ENCODE peak calls at places on chromosomes 2 and 18, in four cellular contexts. V is PC-3, Z is fibroblast of mammary gland, M is ovary. W is an unnamed sample.
A peak's percentile ranks its signal among the peaks of the same experiment; 100 is the strongest.

GRCh38 chr2:232854082-232854481 is 16.0 kb upstream of the SNORC start:
- DNase-seq in Z (peak; percentile 90), M (no peak), V (peak; percentile 19), W (peak; percentile 97)

GRCh38 chr2:224151680-224152310 is 112.7 kb upstream of the SERPINE2 start:
- DNase-seq in Z (no peak), V (peak; percentile 15), M (no peak), W (no peak)

GRCh38 chr2:111176388-111176787 is 55.7 kb downstream of the BCL2L11 start:
- DNase-seq in M (no peak), Z (no peak), V (no peak), W (peak; percentile 75)

GRCh38 chr2:38907743-38908562 is 18.3 kb downstream of the ARHGEF33 start:
- DNase-seq in Z (peak; percentile 11), V (peak; percentile 30), M (no peak), W (no peak)

GRCh38 chr18:42229211-42230210 is 274.5 kb downstream of the PIK3C3 start:
- DNase-seq in M (no peak), Z (no peak), V (no peak), W (no peak)

GRCh38 chr2:105796791-105797190 is 52.1 kb downstream of the NCK2 start:
- DNase-seq in V (no peak), Z (peak; percentile 42), M (no peak), W (no peak)

GRCh38 chr2:60764736-60765534 is 8.9 kb downstream of the PAPOLG start:
- DNase-seq in M (no peak), V (peak; percentile 10), Z (peak; percentile 51), W (peak; percentile 37)

GRCh38 chr2:457792-458430 is 170.0 kb upstream of the ALKAL2 start:
- DNase-seq in M (no peak), V (peak; percentile 61), Z (no peak), W (no peak)

GRCh38 chr2:241558532-241559488 is at the start of gene BOK:
- DNase-seq in V (peak; percentile 72), M (peak; percentile 58), Z (peak; percentile 72), W (peak; percentile 81)

GRCh38 chr18:3213231-3214059 is 6.3 kb downstream of the MYOM1 start:
- DNase-seq in Z (no peak), M (no peak), V (no peak), W (no peak)

GRCh38 chr2:213147550-213147949 is 3.9 kb downstream of the IKZF2 start:
- DNase-seq in V (no peak), Z (no peak), M (no peak), W (no peak)

GRCh38 chr2:187541086-187542085 is 12.8 kb downstream of the TFPI start:
- DNase-seq in Z (peak; percentile 99), V (peak; percentile 94), M (no peak), W (peak; percentile 94)

GRCh38 chr2:40095003-40095402 is 315.9 kb upstream of the THUMPD2 start:
- DNase-seq in V (peak; percentile 90), Z (peak; percentile 86), M (no peak), W (peak; percentile 86)

GRCh38 chr18:11909081-11909410 is 929 bp upstream of the MPPE1 start:
- DNase-seq in Z (peak; percentile 25), V (no peak), M (no peak), W (peak; percentile 22)

GRCh38 chr18:29271496-29271895 is 1094.6 kb upstream of the CDH2 start:
- DNase-seq in Z (peak; percentile 54), V (peak; percentile 29), M (no peak), W (peak; percentile 7)

GRCh38 chr2:9330639-9331270 is 92.6 kb downstream of the ITGB1BP1 start:
- DNase-seq in Z (no peak), V (no peak), M (no peak), W (no peak)

GRCh38 chr2:98929920-98930319 is 6.1 kb downstream of the CRACDL start:
- DNase-seq in M (no peak), V (no peak), Z (no peak), W (no peak)

GRCh38 chr2:30310955-30311354 is 79.6 kb downstream of the LBH start:
- DNase-seq in Z (no peak), V (no peak), M (no peak), W (no peak)

GRCh38 chr18:31633416-31634330 is 42.0 kb downstream of the TTR start:
- DNase-seq in M (no peak), V (no peak), Z (no peak), W (no peak)

GRCh38 chr2:65358690-65359400 is 73.6 kb downstream of the SPRED2 start:
- DNase-seq in M (no peak), Z (peak; percentile 66), V (no peak), W (no peak)

GRCh38 chr2:211611061-211611518 is 927.5 kb downstream of the ERBB4 start:
- DNase-seq in Z (no peak), M (no peak), V (no peak), W (no peak)

GRCh38 chr18:8461544-8461943 is 147.7 kb upstream of the RAB12 start:
- DNase-seq in M (no peak), Z (no peak), V (no peak), W (no peak)

GRCh38 chr18:42773870-42774269 is 341.6 kb downstream of the RIT2 start:
- DNase-seq in M (no peak), Z (no peak), V (no peak), W (no peak)

GRCh38 chr2:163717993-163718680 is 17.7 kb downstream of the FIGN start:
- DNase-seq in Z (no peak), M (no peak), V (no peak), W (no peak)

GRCh38 chr18:75207298-75208054 is 1.5 kb downstream of the PTGR3 start:
- DNase-seq in M (no peak), Z (peak; percentile 81), V (peak; percentile 41), W (peak; percentile 11)

GRCh38 chr2:183630964-183631363 is 506.7 kb downstream of the NUP35 start:
- DNase-seq in M (no peak), V (no peak), Z (no peak), W (peak; percentile 49)

GRCh38 chr2:121992700-121993099 is 237.2 kb downstream of the TSN start:
- DNase-seq in V (no peak), M (no peak), Z (no peak), W (no peak)

GRCh38 chr2:101253013-101253712 is 477 bp downstream of the CNOT11 start:
- DNase-seq in M (peak; percentile 61), Z (peak; percentile 60), V (peak; percentile 61), W (peak; percentile 55)

GRCh38 chr2:145043399-145043834 is 523.5 kb upstream of the ZEB2 start:
- DNase-seq in M (no peak), V (no peak), Z (no peak), W (no peak)

GRCh38 chr2:167943877-167944276 is 303.5 kb downstream of the STK39 start:
- DNase-seq in V (peak; percentile 14), Z (peak; percentile 10), M (no peak), W (no peak)

DNA sequence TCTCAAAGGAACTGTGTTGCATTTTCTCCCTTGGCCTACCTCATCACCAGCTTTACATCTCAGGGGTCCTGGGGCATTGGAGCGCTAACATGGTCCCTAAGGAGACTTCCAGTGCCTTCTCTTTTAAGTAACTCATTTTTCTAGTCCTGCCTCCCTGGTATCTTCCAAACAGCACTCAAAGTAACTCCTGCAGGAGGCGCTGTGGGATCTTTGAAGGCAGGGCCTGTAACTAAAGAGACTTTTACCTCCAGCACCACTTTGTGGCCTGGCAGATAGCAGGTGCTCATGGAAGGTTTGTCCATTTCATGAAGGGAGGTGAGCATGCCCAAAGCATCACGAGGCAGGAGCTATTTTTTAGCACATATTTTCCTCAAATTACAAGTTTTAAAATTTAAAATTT is 411.0 kb upstream of the GYPC start:
- DNase-seq in Z (peak; percentile 1), V (peak; percentile 32), M (peak; percentile 19), W (peak; percentile 63)
- TF ChIP-seq CTCF in Z (no peak), V (peak; percentile 43), M (no peak), W (peak; percentile 39)

GRCh38 chr2:222076978-222077690 is 221.7 kb downstream of the PAX3 start:
- DNase-seq in V (no peak), Z (no peak), M (no peak), W (peak; percentile 16)
- TF ChIP-seq CTCF in V (no peak), Z (no peak), M (no peak), W (no peak)

GRCh38 chr2:218953366-218953954 is 6.0 kb upstream of the CDK5R2 start:
- DNase-seq in Z (no peak), V (no peak), M (no peak), W (no peak)
- TF ChIP-seq CTCF in Z (no peak), V (no peak), M (no peak), W (no peak)

GRCh38 chr18:49725809-49726514 is 87.4 kb downstream of the ACAA2 start:
- DNase-seq in M (peak; percentile 21), Z (peak; percentile 100), V (peak; percentile 9), W (peak; percentile 36)
- TF ChIP-seq CTCF in M (no peak), Z (peak; percentile 29), V (no peak), W (no peak)

DNA sequence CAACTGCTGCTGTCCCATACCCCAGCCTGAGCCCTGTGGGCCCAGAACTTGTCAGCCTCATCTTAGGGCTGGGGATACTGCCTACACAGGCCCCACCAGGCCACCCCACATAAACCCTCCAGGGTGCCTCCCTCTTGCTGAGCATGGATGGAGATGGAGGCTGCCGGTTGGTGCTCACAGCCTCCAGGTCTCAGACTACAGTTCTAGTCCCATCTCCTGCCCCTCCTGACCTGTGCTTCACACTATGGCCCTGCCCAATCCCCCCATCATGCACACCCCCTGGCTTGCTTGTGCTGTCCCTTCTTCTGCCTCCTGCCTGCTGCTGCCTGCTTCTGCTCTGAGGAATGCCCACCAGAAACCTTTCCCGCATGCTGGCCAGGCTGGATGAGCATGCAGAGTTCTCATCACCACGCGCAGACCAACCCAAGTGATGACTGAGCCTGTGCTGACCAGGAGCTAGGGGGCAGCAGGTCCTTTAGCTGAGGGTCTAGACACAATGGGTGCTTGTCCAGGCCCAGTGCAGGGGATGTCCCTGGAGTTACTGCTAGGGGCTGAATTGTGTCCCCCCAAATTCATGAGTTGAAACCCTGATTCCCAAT is 138.4 kb upstream of the HS6ST1 start:
- DNase-seq in V (no peak), M (peak; percentile 5), Z (no peak), W (no peak)
- TF ChIP-seq CTCF in V (no peak), M (no peak), Z (no peak), W (no peak)

DNA sequence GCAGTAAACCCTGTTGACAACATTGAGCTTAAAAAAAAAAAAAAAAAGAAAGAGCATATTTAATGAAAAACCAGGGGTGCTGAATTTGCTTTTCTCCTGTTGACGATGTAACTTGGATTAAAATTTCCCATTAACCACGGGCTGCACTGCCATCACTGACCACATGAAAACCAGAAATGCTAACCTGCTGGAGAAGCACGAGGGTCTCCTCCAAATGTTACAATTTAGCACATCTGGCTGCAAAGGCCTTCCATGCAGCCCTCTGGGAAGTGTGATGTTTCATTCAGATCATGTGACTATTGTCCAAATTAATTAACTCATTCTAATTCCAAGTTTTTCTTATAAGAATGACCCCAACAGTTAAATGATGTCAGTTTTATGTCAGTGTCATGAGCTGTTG is 26.9 kb upstream of the SERPINB12 start:
- DNase-seq in M (no peak), V (no peak), Z (no peak), W (no peak)
- TF ChIP-seq CTCF in M (no peak), V (peak; percentile 28), Z (peak; percentile 17), W (peak; percentile 7)

DNA sequence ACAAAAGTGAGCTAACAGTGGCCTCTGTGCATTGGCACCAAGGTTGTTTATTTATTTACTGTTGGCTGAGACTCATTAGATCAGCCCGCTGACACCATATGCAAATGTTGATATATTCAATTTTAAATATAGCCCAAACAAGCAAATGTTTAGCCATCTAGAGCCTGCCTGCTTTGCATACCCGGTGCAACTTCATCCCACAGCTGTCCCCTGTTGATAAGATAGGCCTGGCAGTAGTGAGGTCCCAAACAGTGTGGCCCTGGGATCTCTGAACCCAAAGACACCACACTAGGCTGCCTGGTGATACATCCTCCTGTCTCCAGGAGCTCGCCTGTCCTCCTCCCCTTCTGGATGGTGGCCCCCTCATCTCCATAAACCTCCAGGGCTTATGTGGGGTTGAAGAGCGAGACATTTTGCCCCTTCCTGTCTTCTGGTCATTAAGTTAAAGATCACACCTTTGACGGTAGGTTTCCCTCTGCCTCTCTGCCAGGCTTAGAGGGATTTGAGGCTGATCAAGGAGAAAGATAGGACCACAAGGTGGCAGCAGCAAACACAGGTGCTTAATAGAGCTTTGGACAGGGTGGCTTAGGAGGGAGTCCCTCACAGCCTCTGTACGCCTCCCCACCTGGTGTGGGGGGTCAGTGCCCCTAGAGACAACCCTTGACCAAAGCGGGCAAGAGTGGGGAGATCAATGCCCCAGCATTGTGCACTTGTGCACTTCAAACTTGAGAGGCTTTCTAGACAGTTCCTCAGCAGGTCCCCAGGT is 23.7 kb upstream of the MYO5B start:
- DNase-seq in M (no peak), Z (peak; percentile 35), V (peak; percentile 11), W (peak; percentile 53)
- TF ChIP-seq CTCF in M (no peak), Z (peak; percentile 30), V (peak; percentile 50), W (peak; percentile 53)